ENCODE peak calls at places on chromosomes 16 and 17, in six cellular contexts. One of them, this sample, is unnamed.

GRCh38 chr17:18229254-18229653 is 3.8 kb downstream of the LLGL1 start:
- DNase-seq in mesendoderm: no peak
- DNase-seq in IMR-90: no peak
- DNase-seq in H1: no peak
- DNase-seq in neuronal stem cell: no peak
- DNase-seq in trophoblast cell: no peak
- DNase-seq in this sample: no peak

GRCh38 chr17:51046527-51047384 is 73.9 kb downstream of the SPAG9 start:
- DNase-seq in H1: peak; percentile 75
- DNase-seq in IMR-90: peak; percentile 87
- DNase-seq in mesendoderm: peak; percentile 97
- DNase-seq in neuronal stem cell: peak; percentile 97
- DNase-seq in trophoblast cell: no peak
- DNase-seq in this sample: peak; percentile 93

GRCh38 chr16:50709061-50709695 is 15.8 kb downstream of the NOD2 start:
- DNase-seq in mesendoderm: no peak
- DNase-seq in H1: no peak
- DNase-seq in trophoblast cell: no peak
- DNase-seq in IMR-90: no peak
- DNase-seq in neuronal stem cell: no peak
- DNase-seq in this sample: no peak

GRCh38 chr16:11963706-11964105 is 1.3 kb upstream of the TNFRSF17 start:
- DNase-seq in trophoblast cell: no peak
- DNase-seq in H1: no peak
- DNase-seq in IMR-90: no peak
- DNase-seq in mesendoderm: no peak
- DNase-seq in neuronal stem cell: no peak
- DNase-seq in this sample: no peak

GRCh38 chr16:54159490-54160080 is 127.0 kb downstream of the IRX3 start:
- DNase-seq in mesendoderm: no peak
- DNase-seq in trophoblast cell: peak; percentile 66
- DNase-seq in IMR-90: no peak
- DNase-seq in neuronal stem cell: no peak
- DNase-seq in H1: no peak
- DNase-seq in this sample: no peak

GRCh38 chr17:58875261-58875660 is 119.6 kb downstream of the PPM1E start:
- DNase-seq in H1: no peak
- DNase-seq in neuronal stem cell: no peak
- DNase-seq in mesendoderm: no peak
- DNase-seq in IMR-90: no peak
- DNase-seq in trophoblast cell: no peak
- DNase-seq in this sample: no peak

GRCh38 chr17:57038486-57038885 is 46.6 kb upstream of the AKAP1 start:
- DNase-seq in H1: no peak
- DNase-seq in IMR-90: no peak
- DNase-seq in mesendoderm: no peak
- DNase-seq in neuronal stem cell: no peak
- DNase-seq in trophoblast cell: no peak
- DNase-seq in this sample: no peak

GRCh38 chr17:33113281-33114010 is 121.8 kb downstream of the SPACA3 start:
- DNase-seq in trophoblast cell: no peak
- DNase-seq in mesendoderm: no peak
- DNase-seq in neuronal stem cell: no peak
- DNase-seq in IMR-90: peak; percentile 2
- DNase-seq in H1: no peak
- DNase-seq in this sample: no peak

GRCh38 chr17:49823614-49824013 is 24.3 kb downstream of the TAC4 start:
- DNase-seq in trophoblast cell: no peak
- DNase-seq in H1: no peak
- DNase-seq in mesendoderm: no peak
- DNase-seq in neuronal stem cell: no peak
- DNase-seq in IMR-90: peak; percentile 91
- DNase-seq in this sample: no peak

GRCh38 chr16:57113042-57113453 is 20.7 kb downstream of the CPNE2 start:
- DNase-seq in trophoblast cell: no peak
- DNase-seq in IMR-90: peak; percentile 34
- DNase-seq in neuronal stem cell: no peak
- DNase-seq in mesendoderm: no peak
- DNase-seq in H1: no peak
- DNase-seq in this sample: no peak

GRCh38 chr17:57965521-57966160 is 10.4 kb upstream of the CUEDC1 start:
- DNase-seq in H1: peak; percentile 52
- DNase-seq in mesendoderm: no peak
- DNase-seq in trophoblast cell: no peak
- DNase-seq in neuronal stem cell: no peak
- DNase-seq in IMR-90: no peak
- DNase-seq in this sample: no peak

DNA sequence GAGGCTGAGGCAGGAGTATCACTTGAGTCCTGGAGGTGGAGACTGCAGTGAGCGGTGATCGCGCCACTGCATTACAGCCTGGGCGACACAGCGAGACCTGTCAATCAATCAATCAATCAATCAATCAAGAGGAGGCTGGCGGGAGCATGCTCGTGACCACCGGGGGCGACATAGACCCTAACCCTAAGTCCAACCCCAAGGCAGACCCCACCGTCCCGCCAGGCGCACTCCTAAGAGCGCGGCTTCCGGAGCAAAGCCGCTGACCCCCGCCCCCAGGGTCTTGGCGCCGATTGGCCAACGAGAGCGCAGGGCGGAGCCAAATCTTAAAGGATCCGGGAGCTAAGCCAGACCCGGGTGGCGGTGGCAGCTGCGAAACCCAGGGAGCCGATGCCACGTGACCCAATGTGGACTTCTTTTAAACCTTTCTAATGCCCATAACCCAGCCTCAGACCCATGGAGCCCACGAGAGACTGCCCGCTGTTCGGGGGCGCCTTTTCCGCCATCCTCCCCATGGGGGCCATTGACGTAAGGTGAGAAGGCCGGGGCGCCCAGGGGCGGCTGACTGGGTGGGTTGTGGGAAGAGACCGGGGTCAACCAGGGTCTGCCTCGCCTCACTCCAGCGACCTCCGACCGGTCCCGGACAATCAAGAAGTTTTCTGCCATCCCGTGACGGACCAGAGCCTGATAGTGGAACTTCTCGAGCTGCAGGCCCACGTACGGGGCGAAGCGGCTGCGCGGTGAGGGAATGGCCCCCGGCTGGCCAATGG is at the start of gene RANGRF:
- DNase-seq in trophoblast cell: peak; percentile 85
- DNase-seq in mesendoderm: peak; percentile 91
- DNase-seq in H1: peak; percentile 94
- DNase-seq in IMR-90: peak; percentile 75
- DNase-seq in neuronal stem cell: peak; percentile 81
- DNase-seq in this sample: peak; percentile 96
- H2BK120ac ChIP-seq in trophoblast cell: peak within 1 kb of the TSS; percentile 45
- H2BK120ac ChIP-seq in mesendoderm: no peak within 1 kb of the TSS
- H2BK120ac ChIP-seq in H1: no peak within 1 kb of the TSS
- H2BK120ac ChIP-seq in IMR-90: peak within 1 kb of the TSS; percentile 69
- H2BK120ac ChIP-seq in neuronal stem cell: no peak within 1 kb of the TSS
- H2BK120ac ChIP-seq in this sample: no peak within 1 kb of the TSS

DNA sequence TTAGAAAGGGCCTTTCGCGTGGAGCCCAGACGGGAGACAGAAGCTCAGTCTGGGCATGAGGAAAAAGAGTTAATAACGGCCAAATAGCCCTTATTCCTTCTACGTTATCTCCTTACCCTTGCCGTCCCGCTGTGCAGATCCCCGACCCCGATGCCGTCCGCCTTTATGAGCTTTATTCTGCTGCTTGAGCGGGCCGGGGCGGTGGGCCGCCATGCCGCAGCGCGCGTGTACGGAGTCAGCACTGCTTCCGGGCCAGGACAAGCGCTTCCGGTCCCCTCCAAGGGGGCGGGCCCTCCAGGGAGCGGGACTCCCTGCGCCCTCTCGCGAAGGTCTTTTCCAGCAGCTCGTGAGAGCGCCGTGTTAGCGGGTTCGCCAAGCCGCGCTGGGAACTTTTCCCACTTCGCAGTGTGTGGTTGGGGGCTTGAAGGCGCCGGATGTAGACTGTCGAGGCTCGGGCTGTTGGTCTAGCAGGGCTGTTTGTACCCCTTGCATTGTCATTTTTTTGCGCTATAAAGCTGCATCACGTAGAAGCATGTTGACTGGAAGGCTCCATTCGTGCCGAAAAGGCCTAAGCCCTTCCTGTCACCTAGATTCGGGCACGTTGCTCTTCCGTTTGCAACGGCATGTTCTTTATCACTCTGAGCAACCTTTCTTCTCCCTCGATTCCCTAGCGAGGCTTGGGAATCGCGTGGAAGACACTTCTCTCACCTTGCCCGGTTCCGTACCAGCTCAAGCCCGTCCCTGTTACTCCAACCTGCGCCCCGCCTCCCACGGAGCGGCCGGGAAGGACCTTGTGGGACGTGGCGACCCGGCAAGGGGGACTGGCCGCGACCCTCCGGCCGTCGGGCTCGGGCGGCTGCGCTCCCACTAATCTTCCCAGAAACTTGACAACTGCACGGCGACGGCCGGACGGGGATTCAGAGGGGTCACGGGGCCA is at the start of gene TSR1:
- DNase-seq in neuronal stem cell: peak; percentile 85
- DNase-seq in mesendoderm: peak; percentile 96
- DNase-seq in trophoblast cell: peak; percentile 90
- DNase-seq in IMR-90: peak; percentile 88
- DNase-seq in H1: peak; percentile 91
- DNase-seq in this sample: peak; percentile 96
- H2BK120ac ChIP-seq in neuronal stem cell: peak within 1 kb of the TSS; percentile 63
- H2BK120ac ChIP-seq in mesendoderm: no peak within 1 kb of the TSS
- H2BK120ac ChIP-seq in trophoblast cell: peak within 1 kb of the TSS; percentile 15
- H2BK120ac ChIP-seq in IMR-90: peak within 1 kb of the TSS; percentile 38
- H2BK120ac ChIP-seq in H1: no peak within 1 kb of the TSS
- H2BK120ac ChIP-seq in this sample: no peak within 1 kb of the TSS

DNA sequence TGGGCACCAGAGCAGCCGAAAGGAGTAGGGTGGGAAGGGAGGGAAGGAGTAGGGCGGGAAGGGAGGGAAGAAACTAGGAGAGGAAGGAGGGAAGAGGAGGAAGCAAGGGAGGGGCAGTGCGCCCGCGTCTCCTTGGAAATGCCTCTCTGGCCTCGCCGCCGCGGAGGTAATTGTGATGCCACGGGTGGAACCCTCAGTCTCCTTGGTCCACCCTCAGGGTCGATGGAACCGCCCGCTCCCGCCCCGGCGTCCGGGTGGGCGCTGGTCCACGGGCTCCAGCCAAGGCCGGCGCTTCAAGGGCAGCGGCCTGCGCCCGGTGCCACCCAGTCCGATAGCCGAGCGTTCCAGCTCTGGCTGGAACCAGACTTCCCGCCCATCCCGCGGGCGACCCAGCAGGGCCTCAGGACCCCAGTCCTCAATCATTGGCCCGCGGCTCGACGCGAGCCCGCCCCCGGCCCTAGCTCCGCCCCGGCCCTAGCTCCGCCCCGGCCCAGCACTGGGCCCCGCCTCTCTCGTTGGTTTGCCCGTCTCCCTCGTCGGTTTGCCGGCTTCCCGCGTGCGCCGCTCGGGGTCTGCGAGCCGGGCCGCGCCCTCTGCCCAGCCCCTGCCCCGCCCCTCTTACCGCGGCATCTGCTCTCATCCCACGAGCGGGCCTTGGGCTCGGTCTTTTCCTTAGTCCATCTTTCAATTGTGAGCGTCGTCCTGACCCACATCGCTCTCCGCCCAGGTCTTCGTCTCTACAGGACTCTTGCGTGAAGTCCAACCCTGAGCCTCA is 553 bp downstream of the PROCA1 start:
- DNase-seq in IMR-90: peak; percentile 85
- DNase-seq in neuronal stem cell: peak; percentile 93
- DNase-seq in mesendoderm: peak; percentile 97
- DNase-seq in trophoblast cell: peak; percentile 84
- DNase-seq in H1: peak; percentile 96
- DNase-seq in this sample: peak; percentile 99
- H2BK120ac ChIP-seq in IMR-90: peak overlapping the region; percentile 36
- H2BK120ac ChIP-seq in neuronal stem cell: peak overlapping the region; percentile 95
- H2BK120ac ChIP-seq in mesendoderm: no peak overlapping the region
- H2BK120ac ChIP-seq in trophoblast cell: peak overlapping the region; percentile 77
- H2BK120ac ChIP-seq in H1: peak overlapping the region; percentile 77
- H2BK120ac ChIP-seq in this sample: no peak overlapping the region

DNA sequence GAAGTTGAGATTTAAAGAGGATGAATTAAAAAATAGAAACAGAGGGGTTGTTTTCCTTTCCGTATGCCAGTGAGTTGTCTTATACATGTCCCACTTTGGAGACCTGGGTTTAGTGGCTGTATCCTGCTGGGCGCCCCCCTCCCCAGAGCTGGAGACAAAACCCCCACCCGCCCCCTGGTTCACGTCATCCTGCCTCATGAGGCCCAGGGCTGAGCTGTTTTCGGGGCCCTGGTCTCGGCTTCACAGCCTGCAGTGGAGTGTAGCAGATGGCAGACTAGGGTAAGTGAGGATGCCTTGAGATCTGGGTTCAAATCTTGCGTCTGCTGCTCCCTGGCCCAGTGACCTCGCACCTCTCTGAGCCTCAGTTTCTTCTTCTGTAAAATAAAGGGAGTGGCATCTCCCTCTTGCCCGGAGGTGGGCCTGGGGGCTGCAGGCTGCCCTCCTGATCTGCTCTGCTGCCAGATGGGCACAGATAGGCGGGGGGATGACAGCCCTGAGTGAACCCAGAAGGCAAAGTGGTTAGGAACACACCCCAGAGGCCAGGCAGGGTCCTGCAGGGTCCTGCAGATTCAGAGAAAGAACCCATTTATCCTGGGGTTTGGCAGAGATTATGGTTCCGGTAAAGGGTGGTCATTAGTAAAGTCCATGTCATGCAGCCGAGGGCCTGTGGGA is 45.1 kb downstream of the SOCS3 start:
- DNase-seq in mesendoderm: no peak
- DNase-seq in H1: no peak
- DNase-seq in IMR-90: no peak
- DNase-seq in trophoblast cell: no peak
- DNase-seq in neuronal stem cell: no peak
- DNase-seq in this sample: no peak
- H2BK120ac ChIP-seq in mesendoderm: peak overlapping the region; percentile 31
- H2BK120ac ChIP-seq in H1: peak overlapping the region; percentile 97
- H2BK120ac ChIP-seq in IMR-90: peak overlapping the region; percentile 84
- H2BK120ac ChIP-seq in trophoblast cell: peak overlapping the region; percentile 20
- H2BK120ac ChIP-seq in neuronal stem cell: no peak overlapping the region
- H2BK120ac ChIP-seq in this sample: no peak overlapping the region